ENCODE peak calls at places on chromosomes 2 and 18, in eight cellular contexts. W is lower lobe of right lung, M is fibroblast of lung, I is Panc1, Y is transverse colon, B is iPS DF 6.9, T is aorta, A is GM23248. F is an unnamed sample.

GRCh38 chr18:8151176-8151575 is 458.1 kb upstream of the RAB12 start:
- DNase-seq in W (no peak), M (peak; percentile 52), I (no peak), Y (no peak), B (no peak), T (no peak), A (no peak), F (no peak)

GRCh38 chr2:159265171-159265576 is 21.3 kb downstream of the WDSUB1 start:
- DNase-seq in W (no peak), M (no peak), I (no peak), Y (no peak), B (no peak), T (no peak), A (peak; percentile 9), F (no peak)

GRCh38 chr2:196758474-196759377 is 40.8 kb downstream of the GTF3C3 start:
- DNase-seq in W (no peak), M (peak; percentile 59), I (no peak), Y (no peak), B (no peak), T (no peak), A (peak; percentile 70), F (no peak)

GRCh38 chr18:59087391-59087790 is 52.3 kb upstream of the SEC11C start:
- DNase-seq in W (no peak), M (no peak), I (no peak), Y (peak; percentile 17), B (no peak), T (no peak), A (no peak), F (no peak)

GRCh38 chr2:159209341-159210306 is 76.9 kb downstream of the WDSUB1 start:
- DNase-seq in W (peak; percentile 62), M (no peak), I (no peak), Y (peak; percentile 71), B (no peak), T (no peak), A (no peak), F (no peak)

GRCh38 chr2:128690431-128690830 is 371.8 kb upstream of the HS6ST1 start:
- DNase-seq in W (no peak), M (no peak), I (no peak), Y (no peak), B (no peak), T (no peak), A (no peak), F (no peak)

GRCh38 chr2:102057502-102058292 is 65.9 kb downstream of the IL1R2 start:
- DNase-seq in W (no peak), M (peak; percentile 85), I (no peak), Y (no peak), B (no peak), T (no peak), A (no peak), F (no peak)

GRCh38 chr2:51165534-51166260 is 133.8 kb upstream of the NRXN1 start:
- DNase-seq in W (no peak), M (no peak), I (no peak), Y (no peak), B (no peak), T (no peak), A (no peak), F (no peak)

GRCh38 chr2:212034841-212035585 is 503.6 kb downstream of the ERBB4 start:
- DNase-seq in W (no peak), M (no peak), I (no peak), Y (no peak), B (no peak), T (no peak), A (no peak), F (no peak)

GRCh38 chr2:240441326-240441992 is 6.0 kb downstream of the GPC1 start:
- DNase-seq in W (no peak), M (no peak), I (no peak), Y (no peak), B (no peak), T (no peak), A (no peak), F (no peak)

GRCh38 chr2:8882094-8882493 is 44.7 kb upstream of the KIDINS220 start:
- DNase-seq in W (no peak), M (peak; percentile 43), I (no peak), Y (peak; percentile 26), B (peak; percentile 68), T (no peak), A (peak; percentile 38), F (no peak)

GRCh38 chr18:73615506-73615905 is 532.1 kb downstream of the FBXO15 start:
- DNase-seq in W (no peak), M (no peak), I (no peak), Y (no peak), B (no peak), T (no peak), A (peak; percentile 18), F (no peak)

DNA sequence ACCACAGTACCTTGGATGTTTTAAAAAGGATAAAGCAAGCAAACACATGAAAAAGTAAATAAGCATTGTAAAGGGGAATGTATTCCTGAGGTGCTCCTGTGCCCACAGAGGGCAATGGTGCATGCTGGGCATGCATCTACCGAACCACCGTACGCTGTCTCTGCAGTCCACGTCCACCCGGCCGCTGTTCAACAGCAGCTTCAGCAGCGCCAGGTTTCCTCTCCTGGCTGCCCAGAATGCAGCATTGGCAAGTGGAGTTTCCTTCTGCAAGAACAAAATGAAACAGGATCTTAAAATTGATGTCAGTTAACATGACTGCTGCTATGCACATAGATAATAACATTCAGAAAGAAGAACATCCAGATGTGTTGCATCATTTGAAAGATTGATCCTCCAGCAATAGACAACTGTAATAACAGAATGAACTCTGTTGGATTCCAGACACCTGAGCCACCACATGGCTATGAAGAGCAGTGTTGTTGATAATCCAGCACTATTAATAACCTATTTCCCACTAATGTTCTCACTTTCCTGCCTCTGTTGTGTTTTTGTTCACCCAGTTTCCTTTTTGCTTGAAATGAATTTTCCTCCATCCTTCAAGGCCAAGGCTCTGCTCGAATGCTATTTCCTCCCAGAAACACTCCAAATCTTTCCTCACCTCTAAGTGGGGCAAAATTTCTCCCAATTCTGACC is 13.6 kb downstream of the ANKRD29 start:
- DNase-seq in W (no peak), M (no peak), I (no peak), Y (no peak), B (no peak), T (no peak), A (no peak), F (no peak)
- H3K36me3 ChIP-seq in W (no peaks in the 10 kb centered on the region), M (no peaks in the 10 kb centered on the region), I (no peaks in the 10 kb centered on the region), Y (no peaks in the 10 kb centered on the region), B (no peaks in the 10 kb centered on the region), T (no peaks in the 10 kb centered on the region), A (no peaks in the 10 kb centered on the region), F (no peaks in the 10 kb centered on the region)

DNA sequence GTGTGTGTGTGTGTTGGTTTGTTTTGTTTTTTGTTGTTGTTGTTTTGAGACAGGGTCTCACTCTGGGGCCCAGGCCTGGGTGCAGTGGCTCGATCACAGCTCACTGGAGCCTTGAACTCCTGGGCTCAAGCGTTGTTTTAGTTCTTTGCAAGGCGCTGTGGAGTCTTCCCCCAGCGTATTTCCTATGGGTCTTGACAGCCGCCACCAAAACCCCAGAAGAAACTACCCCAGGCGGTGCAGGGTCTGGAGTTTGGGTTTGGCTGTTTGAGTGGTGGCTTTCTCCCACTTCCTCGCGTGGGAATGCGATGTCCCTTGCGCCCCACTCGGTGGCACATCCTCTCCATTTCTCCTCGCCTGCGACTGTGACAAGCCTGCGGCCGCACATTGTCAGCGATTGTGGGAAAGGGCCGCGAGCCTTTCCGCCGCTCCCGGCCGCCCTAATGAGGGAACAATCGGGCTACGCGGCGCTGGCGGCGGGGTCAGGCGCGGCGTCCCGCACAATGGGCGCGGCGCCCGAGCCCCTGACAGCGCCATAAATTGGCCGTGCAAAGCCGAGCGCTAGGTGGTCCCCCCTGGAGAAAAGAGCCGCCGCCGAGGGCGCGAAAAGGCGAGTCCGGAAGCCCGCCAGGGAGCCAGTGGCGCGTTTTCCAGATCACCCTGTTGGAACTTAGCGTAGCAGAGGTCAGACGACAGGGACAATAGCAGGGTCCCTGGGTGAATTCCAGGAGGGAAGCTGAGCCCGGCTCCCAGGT is 194.9 kb upstream of the POU3F3 start:
- DNase-seq in W (no peak), M (no peak), I (no peak), Y (no peak), B (no peak), T (no peak), A (no peak), F (no peak)
- H3K27me3 ChIP-seq in W (peaks cover 10% of the 10 kb centered on the region), M (no peaks in the 10 kb centered on the region), I (peaks cover 2% of the 10 kb centered on the region), Y (peaks cover 9% of the 10 kb centered on the region), B (no peaks in the 10 kb centered on the region), T (no peaks in the 10 kb centered on the region), A (peaks cover 7% of the 10 kb centered on the region), F (no peaks in the 10 kb centered on the region)

GRCh38 chr18:49111191-49111988 is 160.6 kb upstream of the SMAD7 start:
- DNase-seq in W (no peak), M (peak; percentile 42), I (no peak), Y (no peak), B (no peak), T (no peak), A (peak; percentile 10), F (no peak)
- H3K4me3 ChIP-seq in W (no peak overlapping the region), M (no peak overlapping the region), I (no peak overlapping the region), Y (no peak overlapping the region), B (no peak overlapping the region), T (no peak overlapping the region), A (no peak overlapping the region), F (no peak overlapping the region)

GRCh38 chr2:38736035-38736320 is 15.2 kb downstream of the SRSF7 start:
- DNase-seq in W (no peak), M (no peak), I (no peak), Y (no peak), B (no peak), T (peak; percentile 45), A (no peak), F (no peak)
- H3K36me3 ChIP-seq in W (peaks cover 33% of the 10 kb centered on the region), M (peaks cover 7% of the 10 kb centered on the region), I (no peaks in the 10 kb centered on the region), Y (peaks cover 16% of the 10 kb centered on the region), B (peaks cover 3% of the 10 kb centered on the region), T (peaks cover 2% of the 10 kb centered on the region), A (peaks cover 3% of the 10 kb centered on the region), F (no peaks in the 10 kb centered on the region)

GRCh38 chr2:224133387-224133786 is 94.3 kb upstream of the SERPINE2 start:
- DNase-seq in W (no peak), M (no peak), I (no peak), Y (no peak), B (no peak), T (no peak), A (no peak), F (no peak)
- H3K27me3 ChIP-seq in W (peaks cover 8% of the 10 kb centered on the region), M (no peaks in the 10 kb centered on the region), I (peaks cover 4% of the 10 kb centered on the region), Y (no peaks in the 10 kb centered on the region), B (no peaks in the 10 kb centered on the region), T (no peaks in the 10 kb centered on the region), A (no peaks in the 10 kb centered on the region), F (no peaks in the 10 kb centered on the region)

GRCh38 chr2:163640542-163641195 is 95.1 kb downstream of the FIGN start:
- DNase-seq in W (no peak), M (no peak), I (no peak), Y (no peak), B (no peak), T (no peak), A (no peak), F (no peak)
- H3K4me3 ChIP-seq in W (no peak overlapping the region), M (no peak overlapping the region), I (no peak overlapping the region), Y (no peak overlapping the region), B (no peak overlapping the region), T (no peak overlapping the region), A (no peak overlapping the region), F (no peak overlapping the region)

GRCh38 chr2:26279886-26280285 is 35.1 kb downstream of the HADHB start:
- DNase-seq in W (no peak), M (no peak), I (no peak), Y (no peak), B (no peak), T (no peak), A (no peak), F (no peak)
- H3K36me3 ChIP-seq in W (peaks cover 98% of the 10 kb centered on the region), M (peaks cover 5% of the 10 kb centered on the region), I (peaks cover 19% of the 10 kb centered on the region), Y (peaks cover 74% of the 10 kb centered on the region), B (no peaks in the 10 kb centered on the region), T (no peaks in the 10 kb centered on the region), A (peaks cover 54% of the 10 kb centered on the region), F (peaks cover 1% of the 10 kb centered on the region)

F was measured in Caco-2.